ENCODE peak calls at places on chromosomes 1 and 21, in nine cellular contexts. Z, X, R, L, T, H, V, O and W are unnamed samples.

GRCh38 chr1:36872858-36873257 is 161.5 kb downstream of the GRIK3 start:
- DNase-seq in Z (no peak), X (no peak), R (no peak), L (no peak), T (no peak), H (peak), V (no peak), O (no peak), W (no peak)

GRCh38 chr1:2072891-2073290 is 22.7 kb downstream of the PRKCZ start:
- DNase-seq in Z (no peak), X (no peak), R (no peak), L (no peak), T (no peak), H (no peak), V (no peak), O (no peak), W (no peak)

GRCh38 chr1:183821309-183822080 is 16.6 kb downstream of the RGL1 start:
- DNase-seq in Z (no peak), X (no peak), R (no peak), L (no peak), T (no peak), H (no peak), V (no peak), O (no peak), W (no peak)

GRCh38 chr1:55048453-55049270 is 9.3 kb downstream of the PCSK9 start:
- DNase-seq in Z (no peak), X (no peak), R (no peak), L (no peak), T (no peak), H (peak), V (no peak), O (no peak), W (no peak)

GRCh38 chr1:8456306-8456912 is 138.5 kb downstream of the SLC45A1 start:
- DNase-seq in Z (no peak), X (no peak), R (no peak), L (peak), T (no peak), H (no peak), V (no peak), O (no peak), W (no peak)

GRCh38 chr1:44318097-44319088 is 36.7 kb downstream of the ERI3 start:
- DNase-seq in Z (peak), X (peak), R (peak), L (peak), T (no peak), H (peak), V (peak), O (no peak), W (peak)

GRCh38 chr1:85202864-85203255 is 2.0 kb upstream of the SYDE2 start:
- DNase-seq in Z (no peak), X (no peak), R (no peak), L (no peak), T (no peak), H (no peak), V (no peak), O (no peak), W (no peak)

GRCh38 chr1:171640225-171640624 is 12.3 kb downstream of the MYOC start:
- DNase-seq in Z (no peak), X (no peak), R (no peak), L (no peak), T (no peak), H (no peak), V (no peak), O (no peak), W (no peak)

GRCh38 chr21:31931644-31932469 is 59.0 kb downstream of the HUNK start:
- DNase-seq in Z (no peak), X (no peak), R (no peak), L (no peak), T (no peak), H (no peak), V (no peak), O (no peak), W (no peak)

GRCh38 chr1:156160000-156160743 is 6.8 kb downstream of the SEMA4A start:
- DNase-seq in Z (no peak), X (no peak), R (no peak), L (no peak), T (no peak), H (no peak), V (no peak), O (no peak), W (no peak)

GRCh38 chr1:46062651-46063319 is 69.6 kb downstream of the PIK3R3 start:
- DNase-seq in Z (no peak), X (peak), R (no peak), L (no peak), T (no peak), H (peak), V (no peak), O (no peak), W (peak)

GRCh38 chr1:79373481-79374132 is 367.1 kb upstream of the ADGRL4 start:
- DNase-seq in Z (no peak), X (no peak), R (peak), L (no peak), T (no peak), H (no peak), V (no peak), O (no peak), W (no peak)

GRCh38 chr21:8994640-8995511 is 1526.5 kb upstream of the TPTE start:
- DNase-seq in Z (no peak), X (no peak), R (no peak), L (no peak), T (no peak), H (no peak), V (no peak), O (no peak), W (no peak)

GRCh38 chr1:108059945-108060344 is 95.0 kb upstream of the VAV3 start:
- DNase-seq in Z (no peak), X (no peak), R (no peak), L (no peak), T (no peak), H (no peak), V (no peak), O (no peak), W (no peak)

GRCh38 chr1:24688621-24689195 is 45.6 kb downstream of the SRRM1 start:
- DNase-seq in Z (peak), X (peak), R (peak), L (peak), T (peak), H (peak), V (peak), O (peak), W (peak)

GRCh38 chr21:34593423-34593822 is 21.5 kb downstream of the RCAN1 start:
- DNase-seq in Z (no peak), X (no peak), R (no peak), L (no peak), T (no peak), H (no peak), V (no peak), O (no peak), W (no peak)

GRCh38 chr1:53371121-53371666 is 43.3 kb upstream of the LRP8 start:
- DNase-seq in Z (no peak), X (peak), R (peak), L (no peak), T (no peak), H (peak), V (no peak), O (no peak), W (no peak)

GRCh38 chr1:153345187-153346066 is 3.2 kb downstream of the PGLYRP4 start:
- DNase-seq in Z (no peak), X (no peak), R (no peak), L (no peak), T (no peak), H (no peak), V (no peak), O (no peak), W (no peak)

GRCh38 chr21:38925923-38926322 is 120.2 kb downstream of the ETS2 start:
- DNase-seq in Z (no peak), X (no peak), R (no peak), L (peak), T (peak), H (no peak), V (no peak), O (no peak), W (no peak)

GRCh38 chr1:174990382-174990999 is 9.3 kb upstream of the CACYBP start:
- DNase-seq in Z (peak), X (no peak), R (no peak), L (no peak), T (no peak), H (no peak), V (no peak), O (no peak), W (peak)

GRCh38 chr1:226209307-226210059 is 14.0 kb upstream of the MIXL1 start:
- DNase-seq in Z (no peak), X (no peak), R (no peak), L (no peak), T (no peak), H (no peak), V (no peak), O (no peak), W (no peak)

GRCh38 chr1:43902058-43902831 is 31.4 kb upstream of the ARTN start:
- DNase-seq in Z (no peak), X (no peak), R (no peak), L (no peak), T (no peak), H (no peak), V (no peak), O (no peak), W (no peak)

GRCh38 chr1:119987689-119988088 is 81.8 kb downstream of the NOTCH2 start:
- DNase-seq in Z (peak), X (no peak), R (no peak), L (no peak), T (no peak), H (no peak), V (no peak), O (no peak), W (no peak)

GRCh38 chr1:28720376-28720775 is 16.4 kb upstream of the YTHDF2 start:
- DNase-seq in Z (no peak), X (no peak), R (no peak), L (no peak), T (no peak), H (no peak), V (no peak), O (no peak), W (no peak)

GRCh38 chr1:65687435-65688214 is 105.1 kb upstream of the PDE4B start:
- DNase-seq in Z (peak), X (peak), R (peak), L (peak), T (peak), H (peak), V (peak), O (peak), W (peak)

GRCh38 chr1:160629286-160630210 is 17.3 kb downstream of the SLAMF1 start:
- DNase-seq in Z (peak), X (peak), R (no peak), L (no peak), T (no peak), H (peak), V (peak), O (no peak), W (no peak)

GRCh38 chr1:231800071-231800470 is 173.5 kb downstream of the DISC1 start:
- DNase-seq in Z (no peak), X (no peak), R (no peak), L (peak), T (no peak), H (no peak), V (no peak), O (no peak), W (no peak)

GRCh38 chr21:14050121-14050520 is 160.6 kb downstream of the LIPI start:
- DNase-seq in Z (no peak), X (no peak), R (no peak), L (no peak), T (no peak), H (no peak), V (no peak), O (no peak), W (no peak)

GRCh38 chr1:61131716-61132115 is 49.4 kb downstream of the NFIA start:
- DNase-seq in Z (no peak), X (no peak), R (no peak), L (no peak), T (no peak), H (no peak), V (no peak), O (no peak), W (peak)

GRCh38 chr1:58282623-58283022 is 263.9 kb downstream of the OMA1 start:
- DNase-seq in Z (no peak), X (no peak), R (no peak), L (no peak), T (no peak), H (no peak), V (no peak), O (no peak), W (no peak)

GRCh38 chr1:4058122-4058521 is 158.1 kb upstream of the C1orf174 start:
- DNase-seq in Z (no peak), X (no peak), R (no peak), L (no peak), T (no peak), H (no peak), V (no peak), O (no peak), W (no peak)

GRCh38 chr1:247387500-247387899 is 28.5 kb upstream of the NLRP3 start:
- DNase-seq in Z (no peak), X (no peak), R (no peak), L (no peak), T (no peak), H (no peak), V (no peak), O (no peak), W (no peak)

GRCh38 chr1:235910357-235911299 is 43.9 kb upstream of the LYST start:
- DNase-seq in Z (no peak), X (no peak), R (peak), L (peak), T (no peak), H (peak), V (no peak), O (no peak), W (no peak)

GRCh38 chr1:85372683-85373446 is 92.1 kb downstream of the DDAH1 start:
- DNase-seq in Z (no peak), X (no peak), R (no peak), L (peak), T (no peak), H (no peak), V (no peak), O (no peak), W (no peak)

GRCh38 chr1:59360170-59360569 is 63.3 kb downstream of the FGGY start:
- DNase-seq in Z (no peak), X (no peak), R (no peak), L (peak), T (no peak), H (no peak), V (no peak), O (no peak), W (no peak)

GRCh38 chr1:151915066-151915686 is 5.9 kb upstream of the THEM4 start:
- DNase-seq in Z (no peak), X (no peak), R (no peak), L (no peak), T (no peak), H (no peak), V (no peak), O (no peak), W (no peak)